ENCODE peak calls at places on chromosome 2, in four cellular contexts. M is astrocyte of the hippocampus, S is kidney tubule cell, F is GM13976. G is an unnamed sample.

GRCh38 chr2:178934571-178934970 is 115.4 kb downstream of the CCDC141 start:
- DNase-seq in M (no peak), S (no peak), F (no peak), G (no peak)

GRCh38 chr2:168198476-168199192 is 48.8 kb downstream of the STK39 start:
- DNase-seq in M (no peak), S (peak), F (no peak), G (no peak)

GRCh38 chr2:102438124-102438523 is 15.2 kb downstream of the IL18RAP start:
- DNase-seq in M (no peak), S (no peak), F (no peak), G (no peak)

GRCh38 chr2:225010804-225011203 is 31.5 kb downstream of the DOCK10 start:
- DNase-seq in M (peak), S (peak), F (no peak), G (peak)

GRCh38 chr2:237702439-237703397 is 75.3 kb downstream of the LRRFIP1 start:
- DNase-seq in M (peak), S (peak), F (no peak), G (peak)

GRCh38 chr2:20614201-20615045 is 36.5 kb downstream of the HS1BP3 start:
- DNase-seq in M (peak), S (peak), F (no peak), G (no peak)

GRCh38 chr2:154194917-154195643 is 323.4 kb downstream of the GALNT13 start:
- DNase-seq in M (peak), S (no peak), F (no peak), G (no peak)

GRCh38 chr2:12167525-12168317 is 421.3 kb downstream of the LPIN1 start:
- DNase-seq in M (no peak), S (no peak), F (no peak), G (no peak)

GRCh38 chr2:61218817-61219170 is 56.8 kb downstream of the C2orf74 start:
- DNase-seq in M (no peak), S (peak), F (no peak), G (no peak)

GRCh38 chr2:62292190-62292589 is 96.3 kb downstream of the B3GNT2 start:
- DNase-seq in M (peak), S (peak), F (no peak), G (no peak)

GRCh38 chr2:100189395-100189794 is 47.0 kb upstream of the AFF3 start:
- DNase-seq in M (no peak), S (no peak), F (no peak), G (no peak)

GRCh38 chr2:240503375-240503774 is 54.4 kb downstream of the ANKMY1 start:
- DNase-seq in M (no peak), S (no peak), F (no peak), G (no peak)

GRCh38 chr2:129879614-129880180 is 99.8 kb upstream of the RAB6C start:
- DNase-seq in M (no peak), S (no peak), F (no peak), G (no peak)

GRCh38 chr2:191593622-191594416 is 84.1 kb upstream of the NABP1 start:
- DNase-seq in M (peak), S (peak), F (no peak), G (no peak)

G was measured in endothelial cell of umbilical vein.